ENCODE peak calls at places on chromosome 21, in six cellular contexts. S is GM12891, V is H1, D is transverse colon, M is suprapubic skin, L is HL-60. Y is an unnamed sample.

GRCh38 chr21:34733866-34734265 is 65.1 kb downstream of the CLIC6 start:
- DNase-seq in L (no peak), D (no peak), M (no peak), V (no peak), S (no peak), Y (no peak)

GRCh38 chr21:35478096-35479080 is 429.3 kb upstream of the RUNX1 start:
- DNase-seq in M (no peak), V (no peak), S (no peak), D (no peak), L (no peak), Y (no peak)

GRCh38 chr21:16535100-16535418 is 805.3 kb downstream of the USP25 start:
- DNase-seq in V (no peak), D (peak), S (no peak), L (no peak), M (peak), Y (no peak)

GRCh38 chr21:34795152-34796141 is 126.7 kb downstream of the CLIC6 start:
- DNase-seq in M (no peak), D (peak), S (no peak), L (no peak), V (no peak), Y (no peak)

GRCh38 chr21:15006594-15007230 is 58.1 kb downstream of the NRIP1 start:
- DNase-seq in S (no peak), V (no peak), L (no peak), D (no peak), M (no peak), Y (no peak)

GRCh38 chr21:26061437-26061836 is 109.1 kb downstream of the APP start:
- DNase-seq in S (no peak), M (no peak), V (no peak), D (no peak), L (no peak), Y (no peak)

GRCh38 chr21:14697769-14698168 is 151.7 kb upstream of the SAMSN1 start:
- DNase-seq in L (no peak), D (no peak), V (no peak), M (no peak), S (no peak), Y (no peak)

GRCh38 chr21:14533555-14534400 is 12.3 kb downstream of the SAMSN1 start:
- DNase-seq in D (no peak), M (no peak), L (peak), V (no peak), S (no peak), Y (no peak)

GRCh38 chr21:35909456-35910178 is 150.7 kb downstream of the SETD4 start:
- DNase-seq in L (no peak), V (no peak), M (no peak), D (no peak), S (no peak), Y (no peak)

GRCh38 chr21:31180256-31181088 is 142.2 kb upstream of the KRTAP19-8 start:
- DNase-seq in M (no peak), D (no peak), V (no peak), L (no peak), S (peak), Y (no peak)

GRCh38 chr21:15895142-15896106 is 165.6 kb downstream of the USP25 start:
- DNase-seq in S (no peak), D (no peak), V (no peak), L (no peak), M (no peak), Y (no peak)

DNA sequence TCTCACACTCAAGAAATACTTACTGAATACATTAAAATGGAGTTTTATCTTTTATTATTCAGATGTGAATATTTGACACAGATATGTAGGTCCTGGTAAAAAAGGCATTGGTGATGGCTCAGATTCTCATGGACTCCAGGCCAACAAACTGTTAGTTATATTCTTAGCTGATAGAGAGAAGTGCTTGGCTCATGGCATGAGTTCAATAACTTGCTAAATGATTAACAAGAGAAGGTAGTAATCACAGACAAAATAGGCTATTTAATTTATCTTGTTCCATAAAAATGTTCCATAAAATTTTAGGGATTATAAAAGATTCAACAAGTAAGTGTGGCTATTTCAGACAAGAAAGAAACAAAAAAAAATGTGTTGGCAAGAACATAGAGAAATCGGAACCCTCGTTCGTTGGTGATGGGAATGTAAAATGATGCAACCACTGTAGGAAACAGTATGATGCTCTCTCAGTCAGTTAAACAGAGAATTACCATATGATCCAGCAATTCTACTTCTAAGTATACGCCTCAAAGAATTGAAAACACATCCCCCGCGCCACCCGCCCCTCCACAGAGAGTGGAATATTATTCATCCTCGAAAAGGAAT is 737.8 kb upstream of the ADAMTS5 start:
- DNase-seq in S (no peak), L (no peak), D (no peak), V (no peak), M (no peak), Y (no peak)
- TF ChIP-seq POLR2AphosphoS5 in S (no peak), L (no peak), D (peak), V (no peak), M (no peak), Y (no peak)

GRCh38 chr21:38988211-38989096 is 182.7 kb downstream of the ETS2 start:
- DNase-seq in M (peak), S (no peak), D (no peak), V (no peak), L (no peak), Y (no peak)

GRCh38 chr21:38992737-38993136 is 187.0 kb downstream of the ETS2 start:
- DNase-seq in M (no peak), L (no peak), D (no peak), V (no peak), S (no peak), Y (no peak)

GRCh38 chr21:38989745-38990423 is 184.2 kb downstream of the ETS2 start:
- DNase-seq in D (no peak), L (no peak), S (no peak), M (no peak), V (no peak), Y (no peak)

GRCh38 chr21:38989097-38989744 is 183.5 kb downstream of the ETS2 start:
- DNase-seq in M (no peak), L (no peak), D (no peak), V (no peak), S (no peak), Y (no peak)

DNA sequence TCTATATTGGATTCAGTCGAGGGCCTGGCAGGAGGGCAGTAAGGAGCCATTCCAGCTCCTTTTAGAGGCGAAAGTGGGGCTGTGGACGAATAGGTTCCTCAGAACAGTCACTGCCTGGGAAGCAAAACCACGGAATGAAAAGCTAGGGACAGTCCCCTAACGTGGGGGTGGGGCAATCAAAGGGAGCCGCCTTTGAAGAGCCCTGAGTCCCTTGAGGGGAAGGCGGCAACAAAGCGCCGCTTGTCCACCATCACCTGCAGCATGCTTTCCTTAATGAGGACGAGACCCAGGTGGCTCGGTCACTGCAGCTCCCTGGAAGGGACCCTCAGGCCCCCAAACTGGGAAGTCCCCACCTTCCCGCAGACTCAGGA is 184.7 kb downstream of the ETS2 start:
- DNase-seq in S (no peak), M (no peak), V (no peak), L (no peak), D (peak), Y (no peak)
- TF ChIP-seq POLR2AphosphoS5 in S (no peak), M (no peak), V (no peak), L (no peak), D (no peak), Y (no peak)

DNA sequence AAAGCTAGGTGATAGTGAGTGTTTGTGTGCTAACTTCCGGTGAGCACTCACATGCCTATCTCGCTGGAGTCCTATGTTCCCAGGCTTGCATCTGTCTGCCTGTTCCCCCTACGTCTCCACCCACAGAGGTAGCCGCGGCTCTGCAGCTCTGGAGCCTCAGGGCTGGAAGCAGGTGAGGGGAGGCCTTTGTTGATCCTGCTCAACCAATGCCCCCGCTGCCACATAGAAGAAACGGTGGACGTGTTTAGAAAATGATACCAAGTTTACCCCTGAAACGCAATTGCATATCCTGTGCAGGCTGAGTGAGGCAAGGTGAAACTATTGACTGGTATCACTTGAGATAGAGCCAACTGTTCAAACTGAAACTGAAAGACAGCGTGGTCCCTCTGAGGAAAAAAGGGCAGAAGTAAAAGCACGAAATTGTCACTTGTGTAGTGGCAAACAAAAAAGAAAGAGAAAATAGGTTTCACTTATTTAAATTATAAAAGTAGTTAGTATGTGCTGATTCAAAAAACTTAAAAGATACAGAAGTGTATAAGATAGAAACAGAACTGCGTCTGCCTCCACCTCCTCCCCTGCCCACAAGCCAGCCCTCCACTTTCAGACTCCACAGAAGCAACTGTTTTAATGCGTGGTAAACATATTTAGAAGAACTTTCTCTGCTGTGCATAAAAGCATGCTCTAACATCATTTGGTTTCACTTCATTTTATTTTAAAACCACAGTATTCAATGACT is 38.6 kb upstream of the ETS2 start:
- DNase-seq in D (peak), V (no peak), L (no peak), M (no peak), S (peak), Y (no peak)
- TF ChIP-seq POLR2AphosphoS5 in D (no peak), V (no peak), L (no peak), M (no peak), S (no peak), Y (no peak)

DNA sequence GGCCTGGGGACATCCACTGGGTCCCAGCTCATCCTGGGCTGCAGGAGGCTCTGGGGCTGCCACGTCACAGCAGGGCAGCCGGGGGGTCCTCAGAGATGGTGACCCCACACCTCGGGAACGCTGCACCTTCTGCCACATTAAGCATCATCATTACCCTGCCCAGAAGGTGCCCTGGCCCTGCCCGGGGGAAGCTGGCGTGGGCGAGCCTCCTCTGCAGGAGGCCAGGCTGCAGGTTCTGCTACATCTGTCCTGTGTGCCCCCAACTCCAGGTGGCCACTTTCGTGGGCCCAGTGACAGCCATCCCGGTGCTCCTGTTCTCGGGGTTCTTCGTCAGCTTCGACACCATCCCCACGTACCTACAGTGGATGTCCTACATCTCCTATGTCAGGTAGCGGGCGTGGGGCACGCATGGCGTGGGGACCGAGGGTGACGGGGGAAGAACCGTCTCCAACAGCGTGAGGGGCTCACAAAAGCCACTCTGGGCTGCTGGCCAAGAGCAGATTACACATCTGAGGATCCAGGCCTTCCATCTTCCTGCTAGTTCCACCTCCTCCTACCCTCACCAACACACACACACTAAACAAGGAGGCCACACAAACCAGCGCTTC is 20.8 kb downstream of the TFF3 start:
- DNase-seq in M (no peak), D (no peak), L (no peak), S (no peak), V (no peak), Y (no peak)
- TF ChIP-seq POLR2AphosphoS5 in M (no peak), D (no peak), L (no peak), S (no peak), V (no peak), Y (no peak)

GRCh38 chr21:41447356-41447755 is 21.3 kb downstream of the MX1 start:
- DNase-seq in L (no peak), D (no peak), V (no peak), M (peak), S (no peak), Y (no peak)
- TF ChIP-seq POLR2AphosphoS5 in L (no peak), D (no peak), V (no peak), M (no peak), S (peak), Y (no peak)

GRCh38 chr21:28150778-28151177 is 841.9 kb downstream of the LTN1 start:
- DNase-seq in S (no peak), D (no peak), V (no peak), M (no peak), L (no peak), Y (no peak)

GRCh38 chr21:28156590-28156989 is 836.1 kb downstream of the LTN1 start:
- DNase-seq in L (no peak), V (no peak), D (no peak), S (no peak), M (no peak), Y (no peak)

GRCh38 chr21:28150021-28150420 is 842.7 kb downstream of the LTN1 start:
- DNase-seq in V (no peak), S (no peak), D (no peak), L (no peak), M (no peak), Y (no peak)

GRCh38 chr21:28154121-28154520 is 838.6 kb downstream of the LTN1 start:
- DNase-seq in D (no peak), V (no peak), L (no peak), M (no peak), S (no peak), Y (no peak)

GRCh38 chr21:28152729-28153128 is 839.9 kb downstream of the LTN1 start:
- DNase-seq in S (no peak), D (no peak), V (no peak), L (no peak), M (no peak), Y (no peak)
- TF ChIP-seq POLR2AphosphoS5 in S (no peak), D (no peak), V (no peak), L (no peak), M (no peak), Y (no peak)

GRCh38 chr21:43911015-43911934 is 46.3 kb downstream of the AGPAT3 start:
- DNase-seq in V (no peak), S (no peak), L (no peak), D (no peak), M (no peak), Y (peak)

GRCh38 chr21:43912910-43913309 is 47.9 kb downstream of the AGPAT3 start:
- DNase-seq in D (no peak), V (no peak), S (no peak), M (no peak), L (no peak), Y (no peak)

GRCh38 chr21:43911935-43912487 is 47.0 kb downstream of the AGPAT3 start:
- DNase-seq in S (no peak), D (no peak), M (no peak), V (no peak), L (no peak), Y (no peak)

GRCh38 chr21:43916076-43916475 is 51.1 kb downstream of the AGPAT3 start:
- DNase-seq in D (no peak), L (no peak), S (no peak), V (no peak), M (no peak), Y (no peak)

DNA sequence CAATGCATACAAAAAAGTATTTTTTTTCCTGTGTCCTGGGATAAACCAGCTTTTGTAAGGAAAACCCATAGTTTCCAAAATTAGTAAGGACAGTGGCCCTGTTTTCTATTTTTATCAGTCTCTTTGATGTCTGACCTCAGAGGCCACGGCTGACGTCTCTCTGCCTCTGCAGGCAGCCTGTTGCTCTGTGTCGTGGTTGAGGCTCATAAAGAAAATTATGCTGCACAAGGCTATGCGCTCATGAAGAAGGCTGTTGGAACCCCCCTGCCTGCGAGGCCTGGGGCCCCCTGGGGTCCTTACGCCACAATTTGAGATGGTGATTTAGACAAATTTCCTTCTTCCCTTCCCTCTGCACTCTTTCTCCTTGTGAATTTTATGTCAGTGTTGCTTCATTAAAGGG is 48.9 kb downstream of the AGPAT3 start:
- DNase-seq in D (no peak), S (no peak), L (no peak), V (no peak), M (no peak), Y (peak)
- TF ChIP-seq POLR2AphosphoS5 in D (no peak), S (no peak), L (no peak), V (no peak), M (no peak), Y (no peak)

DNA sequence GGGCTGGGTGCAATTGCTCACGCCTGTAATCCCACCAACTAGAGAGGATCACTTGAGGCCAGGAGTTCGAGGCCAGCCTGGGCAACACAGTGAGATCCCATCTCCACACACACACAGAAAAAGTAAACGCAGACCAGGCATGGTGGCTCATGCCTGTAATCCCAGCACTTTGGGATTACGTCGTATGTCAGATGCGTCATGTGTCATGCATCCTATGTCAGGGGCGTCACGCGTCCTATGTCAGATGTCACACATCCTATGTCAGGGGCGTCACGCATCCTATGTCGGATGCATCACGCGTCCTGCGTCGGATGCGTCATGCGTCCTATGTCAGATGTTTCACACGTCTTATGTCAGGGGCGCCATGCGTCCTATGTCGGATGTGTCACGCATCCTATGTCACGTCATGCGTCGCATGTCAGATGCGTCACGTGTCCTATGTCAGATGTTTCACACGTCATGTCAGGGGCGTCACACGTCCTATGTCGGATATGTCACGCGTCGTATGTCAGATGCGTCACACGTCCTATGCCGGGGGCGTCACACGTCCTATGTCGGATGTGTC is 1.5 kb downstream of the MRAP start:
- DNase-seq in M (peak), V (no peak), S (no peak), D (no peak), L (no peak), Y (no peak)
- TF ChIP-seq POLR2AphosphoS5 in M (no peak), V (peak), S (no peak), D (no peak), L (no peak), Y (no peak)

Y was measured in SK-N-MC.